ENCODE peak calls at places on chromosomes 16 and 17, in seven cellular contexts. One of them, this sample, is unnamed.

GRCh38 chr17:49016775-49017463 is 19.7 kb downstream of the IGF2BP1 start:
- DNase-seq in HepG2: no peak
- DNase-seq in GM23338: no peak
- DNase-seq in uterus: peak
- DNase-seq in lower lobe of right lung: no peak
- DNase-seq in CD4-positive, alpha-beta T cell: no peak
- DNase-seq in left lung: no peak
- DNase-seq in this sample: no peak

GRCh38 chr16:3467182-3467581 is 23.7 kb downstream of the NAA60 start:
- DNase-seq in left lung: no peak
- DNase-seq in CD4-positive, alpha-beta T cell: no peak
- DNase-seq in HepG2: no peak
- DNase-seq in GM23338: no peak
- DNase-seq in lower lobe of right lung: no peak
- DNase-seq in uterus: no peak
- DNase-seq in this sample: no peak

GRCh38 chr17:33375783-33376182 is 82.7 kb upstream of the ASIC2 start:
- DNase-seq in HepG2: no peak
- DNase-seq in lower lobe of right lung: no peak
- DNase-seq in left lung: no peak
- DNase-seq in GM23338: no peak
- DNase-seq in CD4-positive, alpha-beta T cell: no peak
- DNase-seq in uterus: no peak
- DNase-seq in this sample: no peak

GRCh38 chr16:55403464-55403863 is 75.5 kb upstream of the MMP2 start:
- DNase-seq in CD4-positive, alpha-beta T cell: no peak
- DNase-seq in lower lobe of right lung: no peak
- DNase-seq in uterus: no peak
- DNase-seq in GM23338: no peak
- DNase-seq in left lung: no peak
- DNase-seq in HepG2: no peak
- DNase-seq in this sample: no peak

GRCh38 chr16:29881050-29881449 is 18.0 kb upstream of the CDIPT start:
- DNase-seq in uterus: no peak
- DNase-seq in left lung: no peak
- DNase-seq in CD4-positive, alpha-beta T cell: no peak
- DNase-seq in GM23338: no peak
- DNase-seq in HepG2: peak
- DNase-seq in lower lobe of right lung: no peak
- DNase-seq in this sample: no peak

GRCh38 chr17:45584092-45585036 is 93.8 kb upstream of the PLEKHM1 start:
- DNase-seq in uterus: peak
- DNase-seq in GM23338: peak
- DNase-seq in CD4-positive, alpha-beta T cell: peak
- DNase-seq in HepG2: peak
- DNase-seq in left lung: peak
- DNase-seq in lower lobe of right lung: peak
- DNase-seq in this sample: peak

GRCh38 chr16:71214771-71215381 is 15.6 kb downstream of the HYDIN start:
- DNase-seq in GM23338: peak
- DNase-seq in lower lobe of right lung: no peak
- DNase-seq in left lung: no peak
- DNase-seq in uterus: no peak
- DNase-seq in HepG2: peak
- DNase-seq in CD4-positive, alpha-beta T cell: no peak
- DNase-seq in this sample: no peak

GRCh38 chr17:61331178-61331577 is 68.5 kb upstream of the TBX2 start:
- DNase-seq in lower lobe of right lung: no peak
- DNase-seq in left lung: no peak
- DNase-seq in GM23338: no peak
- DNase-seq in uterus: peak
- DNase-seq in CD4-positive, alpha-beta T cell: no peak
- DNase-seq in HepG2: no peak
- DNase-seq in this sample: no peak

GRCh38 chr16:86951831-86952598 is 365.2 kb downstream of the C16orf95 start:
- DNase-seq in HepG2: no peak
- DNase-seq in lower lobe of right lung: no peak
- DNase-seq in left lung: no peak
- DNase-seq in uterus: no peak
- DNase-seq in GM23338: no peak
- DNase-seq in CD4-positive, alpha-beta T cell: no peak
- DNase-seq in this sample: no peak

GRCh38 chr16:1676661-1677060 is 1.4 kb upstream of the JPT2 start:
- DNase-seq in left lung: no peak
- DNase-seq in HepG2: no peak
- DNase-seq in CD4-positive, alpha-beta T cell: no peak
- DNase-seq in lower lobe of right lung: no peak
- DNase-seq in uterus: no peak
- DNase-seq in GM23338: no peak
- DNase-seq in this sample: no peak

GRCh38 chr17:20156196-20157077 is 147.3 kb downstream of the SPECC1 start:
- DNase-seq in left lung: peak
- DNase-seq in GM23338: peak
- DNase-seq in lower lobe of right lung: peak
- DNase-seq in CD4-positive, alpha-beta T cell: no peak
- DNase-seq in HepG2: peak
- DNase-seq in uterus: peak
- DNase-seq in this sample: peak

GRCh38 chr17:55416000-55416399 is 5.6 kb downstream of the MMD start:
- DNase-seq in lower lobe of right lung: no peak
- DNase-seq in uterus: no peak
- DNase-seq in HepG2: no peak
- DNase-seq in CD4-positive, alpha-beta T cell: no peak
- DNase-seq in left lung: no peak
- DNase-seq in GM23338: no peak
- DNase-seq in this sample: no peak

GRCh38 chr17:73795730-73796129 is 151.5 kb upstream of the SDK2 start:
- DNase-seq in left lung: no peak
- DNase-seq in CD4-positive, alpha-beta T cell: no peak
- DNase-seq in GM23338: no peak
- DNase-seq in lower lobe of right lung: no peak
- DNase-seq in HepG2: peak
- DNase-seq in uterus: no peak
- DNase-seq in this sample: no peak

GRCh38 chr16:28098959-28099945 is 35.7 kb upstream of the GSG1L start:
- DNase-seq in uterus: no peak
- DNase-seq in CD4-positive, alpha-beta T cell: no peak
- DNase-seq in GM23338: no peak
- DNase-seq in HepG2: no peak
- DNase-seq in left lung: peak
- DNase-seq in lower lobe of right lung: peak
- DNase-seq in this sample: no peak

GRCh38 chr17:7079581-7080444 is at the start of gene CLEC10A:
- DNase-seq in uterus: no peak
- DNase-seq in CD4-positive, alpha-beta T cell: no peak
- DNase-seq in lower lobe of right lung: no peak
- DNase-seq in HepG2: no peak
- DNase-seq in GM23338: no peak
- DNase-seq in left lung: no peak
- DNase-seq in this sample: no peak

GRCh38 chr16:57755061-57755684 is 19.6 kb downstream of the KATNB1 start:
- DNase-seq in left lung: peak
- DNase-seq in lower lobe of right lung: peak
- DNase-seq in CD4-positive, alpha-beta T cell: no peak
- DNase-seq in uterus: no peak
- DNase-seq in HepG2: no peak
- DNase-seq in GM23338: no peak
- DNase-seq in this sample: no peak

GRCh38 chr17:74192950-74193781 is 10.3 kb upstream of the RPL38 start:
- DNase-seq in GM23338: no peak
- DNase-seq in uterus: no peak
- DNase-seq in HepG2: peak
- DNase-seq in CD4-positive, alpha-beta T cell: no peak
- DNase-seq in left lung: peak
- DNase-seq in lower lobe of right lung: peak
- DNase-seq in this sample: peak

GRCh38 chr16:88815901-88816589 is 4.3 kb upstream of the APRT start:
- DNase-seq in lower lobe of right lung: no peak
- DNase-seq in HepG2: peak
- DNase-seq in left lung: peak
- DNase-seq in CD4-positive, alpha-beta T cell: peak
- DNase-seq in GM23338: peak
- DNase-seq in uterus: no peak
- DNase-seq in this sample: peak

GRCh38 chr17:78892062-78892456 is 10.9 kb downstream of the CEP295NL start:
- DNase-seq in left lung: no peak
- DNase-seq in CD4-positive, alpha-beta T cell: no peak
- DNase-seq in HepG2: no peak
- DNase-seq in uterus: no peak
- DNase-seq in GM23338: no peak
- DNase-seq in lower lobe of right lung: no peak
- DNase-seq in this sample: no peak

GRCh38 chr17:27241346-27241946 is 52.5 kb upstream of the WSB1 start:
- DNase-seq in lower lobe of right lung: no peak
- DNase-seq in uterus: no peak
- DNase-seq in CD4-positive, alpha-beta T cell: no peak
- DNase-seq in GM23338: peak
- DNase-seq in left lung: no peak
- DNase-seq in HepG2: no peak
- DNase-seq in this sample: no peak

GRCh38 chr17:21459536-21459935 is 83.4 kb downstream of the KCNJ12 start:
- DNase-seq in GM23338: no peak
- DNase-seq in CD4-positive, alpha-beta T cell: no peak
- DNase-seq in HepG2: no peak
- DNase-seq in left lung: no peak
- DNase-seq in lower lobe of right lung: no peak
- DNase-seq in uterus: no peak
- DNase-seq in this sample: no peak

GRCh38 chr16:13307255-13307654 is 405.9 kb downstream of the SHISA9 start:
- DNase-seq in CD4-positive, alpha-beta T cell: no peak
- DNase-seq in HepG2: no peak
- DNase-seq in GM23338: no peak
- DNase-seq in lower lobe of right lung: no peak
- DNase-seq in left lung: no peak
- DNase-seq in uterus: no peak
- DNase-seq in this sample: no peak

GRCh38 chr16:84236671-84237070 is 3.1 kb downstream of the KCNG4 start:
- DNase-seq in uterus: no peak
- DNase-seq in GM23338: no peak
- DNase-seq in HepG2: no peak
- DNase-seq in lower lobe of right lung: no peak
- DNase-seq in CD4-positive, alpha-beta T cell: no peak
- DNase-seq in left lung: no peak
- DNase-seq in this sample: no peak

GRCh38 chr16:22117666-22118065 is 25.3 kb downstream of the VWA3A start:
- DNase-seq in left lung: no peak
- DNase-seq in lower lobe of right lung: no peak
- DNase-seq in CD4-positive, alpha-beta T cell: no peak
- DNase-seq in HepG2: no peak
- DNase-seq in uterus: no peak
- DNase-seq in GM23338: no peak
- DNase-seq in this sample: no peak
- H3K27ac ChIP-seq in left lung: no peak
- H3K27ac ChIP-seq in lower lobe of right lung: no peak
- H3K27ac ChIP-seq in CD4-positive, alpha-beta T cell: no peak
- H3K27ac ChIP-seq in HepG2: no peak
- H3K27ac ChIP-seq in uterus: no peak
- H3K27ac ChIP-seq in GM23338: no peak
- H3K27ac ChIP-seq in this sample: no peak

DNA sequence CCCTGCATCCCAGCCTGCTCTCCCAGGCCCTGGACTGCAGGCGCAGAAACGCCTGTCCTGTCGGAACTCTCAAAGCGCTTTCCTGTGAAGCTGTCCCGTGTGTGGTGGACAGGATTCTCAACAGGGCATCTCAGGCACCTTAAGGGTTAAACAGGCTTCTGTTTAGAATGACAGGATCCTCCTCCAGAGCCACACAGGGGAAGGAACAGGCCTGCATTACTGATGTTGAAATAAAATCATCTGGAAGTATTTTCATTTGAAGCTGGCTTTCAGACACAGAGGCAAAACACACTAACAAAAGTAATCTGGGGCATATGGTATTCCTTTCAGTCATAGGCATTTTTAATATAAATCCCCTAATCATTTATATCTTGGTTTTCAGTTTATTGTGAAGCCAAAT is 7.4 kb downstream of the HS3ST3A1 start:
- DNase-seq in lower lobe of right lung: no peak
- DNase-seq in CD4-positive, alpha-beta T cell: no peak
- DNase-seq in uterus: no peak
- DNase-seq in left lung: no peak
- DNase-seq in GM23338: peak
- DNase-seq in HepG2: no peak
- DNase-seq in this sample: no peak
- TF ChIP-seq CTCF in lower lobe of right lung: no peak
- TF ChIP-seq CTCF in CD4-positive, alpha-beta T cell: no peak
- TF ChIP-seq CTCF in uterus: no peak
- TF ChIP-seq CTCF in left lung: no peak
- TF ChIP-seq CTCF in GM23338: no peak
- TF ChIP-seq CTCF in HepG2: no peak
- TF ChIP-seq CTCF in this sample: no peak

DNA sequence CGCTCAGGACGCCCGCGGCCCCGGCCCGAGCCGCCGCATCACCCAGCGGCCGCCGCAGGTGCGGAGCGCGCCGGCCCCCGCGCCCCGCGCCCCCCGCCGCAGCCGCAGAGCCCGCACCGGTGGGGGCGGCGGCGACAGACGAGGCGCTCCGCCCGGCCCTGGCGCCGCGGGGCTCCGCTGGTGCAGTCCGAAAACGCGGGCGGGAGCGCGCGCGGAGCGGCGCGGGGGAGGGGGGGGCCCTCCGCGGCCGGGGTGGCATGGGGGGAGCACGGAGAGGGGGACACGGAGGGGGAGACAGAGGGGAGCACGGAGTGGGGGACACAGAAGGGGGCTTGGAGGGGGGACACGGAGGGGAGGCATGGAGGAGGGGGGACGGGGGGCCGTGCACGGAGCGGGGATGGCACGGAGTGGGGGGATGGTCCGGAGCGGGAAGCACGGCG is at the start of gene AATK:
- DNase-seq in left lung: no peak
- DNase-seq in GM23338: no peak
- DNase-seq in CD4-positive, alpha-beta T cell: no peak
- DNase-seq in HepG2: no peak
- DNase-seq in uterus: no peak
- DNase-seq in lower lobe of right lung: no peak
- DNase-seq in this sample: no peak
- H3K27ac ChIP-seq in left lung: no peak
- H3K27ac ChIP-seq in GM23338: no peak
- H3K27ac ChIP-seq in CD4-positive, alpha-beta T cell: no peak
- H3K27ac ChIP-seq in HepG2: peak
- H3K27ac ChIP-seq in uterus: no peak
- H3K27ac ChIP-seq in lower lobe of right lung: no peak
- H3K27ac ChIP-seq in this sample: peak

DNA sequence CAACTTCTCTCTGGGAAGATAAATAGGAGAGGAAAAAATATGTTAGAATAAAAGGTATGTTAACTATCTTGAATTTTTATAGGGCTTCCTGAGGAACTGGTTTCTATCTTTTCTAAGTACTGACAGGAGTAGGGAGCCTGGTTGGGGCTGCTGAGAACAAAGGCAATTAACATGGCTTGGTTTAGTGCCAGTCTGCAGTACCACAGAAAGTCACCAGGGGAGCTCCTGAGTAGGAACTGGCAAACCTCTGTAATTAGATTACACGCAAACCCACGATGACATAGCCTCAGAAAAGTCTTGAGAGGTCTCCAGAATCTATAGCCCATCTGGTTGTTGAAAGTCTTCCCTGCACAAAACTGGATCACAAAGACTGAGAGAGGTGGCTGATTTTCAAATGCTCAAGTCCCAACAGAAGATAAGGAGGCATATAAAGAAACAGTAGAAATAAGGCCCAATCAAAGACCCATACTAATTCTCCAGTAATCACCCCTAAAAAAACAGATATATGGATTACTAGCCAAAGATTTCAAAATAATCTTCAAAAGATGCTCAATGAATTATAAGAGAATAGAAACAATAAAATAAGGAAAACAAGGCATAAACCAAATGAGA is 11.7 kb upstream of the CNTNAP4 start:
- DNase-seq in HepG2: peak
- DNase-seq in lower lobe of right lung: no peak
- DNase-seq in GM23338: peak
- DNase-seq in uterus: no peak
- DNase-seq in CD4-positive, alpha-beta T cell: no peak
- DNase-seq in left lung: no peak
- DNase-seq in this sample: peak
- TF ChIP-seq CTCF in HepG2: peak
- TF ChIP-seq CTCF in lower lobe of right lung: peak
- TF ChIP-seq CTCF in GM23338: peak
- TF ChIP-seq CTCF in uterus: no peak
- TF ChIP-seq CTCF in CD4-positive, alpha-beta T cell: no peak
- TF ChIP-seq CTCF in left lung: peak
- TF ChIP-seq CTCF in this sample: peak

This sample was measured in WERI-Rb-1.